ENCODE peak calls at places on chromosomes 13 and 19, in four cellular contexts. N, I, B and Y are unnamed samples.
A peak's percentile ranks its signal among the peaks of the same experiment; 100 is the strongest.

GRCh38 chr13:94550030-94550738 is 45.8 kb downstream of the TGDS start:
- DNase-seq in N (peak; percentile 21), I (peak; percentile 29), B (no peak), Y (no peak)

GRCh38 chr13:42136518-42136917 is 88.1 kb downstream of the DGKH start:
- DNase-seq in N (no peak), I (no peak), B (no peak), Y (no peak)

GRCh38 chr13:29934531-29935308 is 84.3 kb upstream of the UBL3 start:
- DNase-seq in N (no peak), I (no peak), B (no peak), Y (no peak)

GRCh38 chr13:112851107-112852046 is 117.6 kb upstream of the MCF2L start:
- DNase-seq in N (no peak), I (no peak), B (no peak), Y (no peak)

GRCh38 chr19:18612772-18613588 is at the start of gene TMEM59L:
- DNase-seq in N (no peak), I (no peak), B (peak; percentile 95), Y (peak; percentile 60)

GRCh38 chr19:800360-801029 is 3.2 kb downstream of the PTBP1 start:
- DNase-seq in N (peak; percentile 70), I (peak; percentile 58), B (peak; percentile 47), Y (no peak)

GRCh38 chr19:19226663-19227062 is 14.9 kb downstream of the NCAN start:
- DNase-seq in N (no peak), I (no peak), B (no peak), Y (no peak)

GRCh38 chr13:93339550-93339949 is 112.9 kb downstream of the GPC6 start:
- DNase-seq in N (no peak), I (no peak), B (no peak), Y (no peak)

GRCh38 chr19:48726573-48726972 is 7.0 kb upstream of the MAMSTR start:
- DNase-seq in N (no peak), I (no peak), B (no peak), Y (no peak)

GRCh38 chr13:23069571-23069970 is 111.2 kb upstream of the SGCG start:
- DNase-seq in N (no peak), I (no peak), B (no peak), Y (no peak)

GRCh38 chr19:19652482-19653295 is 9.2 kb upstream of the GMIP start:
- DNase-seq in N (no peak), I (no peak), B (peak; percentile 25), Y (no peak)

GRCh38 chr13:101523154-101523669 is 70.7 kb downstream of the ITGBL1 start:
- DNase-seq in N (no peak), I (no peak), B (no peak), Y (no peak)

GRCh38 chr13:45325806-45326205 is 15.2 kb downstream of the TPT1 start:
- DNase-seq in N (peak; percentile 62), I (no peak), B (no peak), Y (no peak)

GRCh38 chr13:34155931-34156607 is 338.1 kb downstream of the RFC3 start:
- DNase-seq in N (no peak), I (no peak), B (no peak), Y (no peak)

GRCh38 chr13:34258646-34259386 is 440.9 kb downstream of the RFC3 start:
- DNase-seq in N (no peak), I (no peak), B (peak; percentile 65), Y (no peak)

GRCh38 chr13:43284162-43284561 is 260.8 kb downstream of the DNAJC15 start:
- DNase-seq in N (no peak), I (no peak), B (no peak), Y (no peak)

GRCh38 chr19:38145627-38146026 is 78.4 kb downstream of the DPF1 start:
- DNase-seq in N (no peak), I (no peak), B (no peak), Y (no peak)

GRCh38 chr13:43730642-43731041 is 56.1 kb downstream of the ENOX1 start:
- DNase-seq in N (no peak), I (no peak), B (no peak), Y (no peak)

GRCh38 chr13:114140909-114141255 is 8.5 kb upstream of the RASA3 start:
- DNase-seq in N (no peak), I (no peak), B (no peak), Y (peak; percentile 7)

GRCh38 chr19:50325310-50326100 is 3.7 kb downstream of the KCNC3 start:
- DNase-seq in N (peak; percentile 84), I (peak; percentile 90), B (peak; percentile 100), Y (peak; percentile 97)

GRCh38 chr13:43522788-43523187 is 264.0 kb downstream of the ENOX1 start:
- DNase-seq in N (no peak), I (no peak), B (no peak), Y (no peak)

GRCh38 chr19:55119053-55119452 is 1.6 kb upstream of the PPP1R12C start:
- DNase-seq in N (no peak), I (no peak), B (no peak), Y (no peak)

GRCh38 chr19:41323430-41324125 is 13.6 kb downstream of the CCDC97 start:
- DNase-seq in N (peak; percentile 87), I (peak; percentile 92), B (peak; percentile 84), Y (no peak)

GRCh38 chr13:30290812-30291436 is 16.4 kb downstream of the KATNAL1 start:
- DNase-seq in N (no peak), I (no peak), B (no peak), Y (no peak)

GRCh38 chr19:50932018-50932689 is 20.7 kb downstream of the KLK5 start:
- DNase-seq in N (no peak), I (no peak), B (no peak), Y (no peak)

GRCh38 chr13:100506154-100506553 is 82.4 kb downstream of the GGACT start:
- DNase-seq in N (no peak), I (no peak), B (no peak), Y (no peak)

GRCh38 chr19:38836438-38837303 is 5.1 kb upstream of the ECH1 start:
- DNase-seq in N (no peak), I (no peak), B (no peak), Y (no peak)

GRCh38 chr19:31054430-31054829 is 294.8 kb downstream of the TSHZ3 start:
- DNase-seq in N (no peak), I (peak; percentile 38), B (peak; percentile 44), Y (peak; percentile 79)

GRCh38 chr19:50794778-50795664 is 4.8 kb downstream of the ACP4 start:
- DNase-seq in N (no peak), I (peak; percentile 56), B (peak; percentile 57), Y (peak; percentile 36)

GRCh38 chr13:74290324-74290773 is 156.1 kb upstream of the KLF12 start:
- DNase-seq in N (peak; percentile 9), I (no peak), B (peak; percentile 47), Y (peak; percentile 11)

GRCh38 chr19:55165952-55166529 is 372 bp downstream of the DNAAF3 start:
- DNase-seq in N (peak; percentile 85), I (peak; percentile 90), B (peak; percentile 80), Y (peak; percentile 93)

GRCh38 chr13:43664700-43665191 is 122.0 kb downstream of the ENOX1 start:
- DNase-seq in N (no peak), I (no peak), B (no peak), Y (peak; percentile 28)

GRCh38 chr13:49620170-49620621 is 8.1 kb upstream of the ARL11 start:
- DNase-seq in N (no peak), I (no peak), B (no peak), Y (no peak)

GRCh38 chr19:15129856-15130580 is 22.8 kb downstream of the SYDE1 start:
- DNase-seq in N (no peak), I (no peak), B (no peak), Y (no peak)

GRCh38 chr19:33383722-33384292 is 10.3 kb downstream of the CEBPG start:
- DNase-seq in N (no peak), I (no peak), B (no peak), Y (no peak)

GRCh38 chr13:112468069-112468468 is 91.9 kb downstream of the SPACA7 start:
- DNase-seq in N (no peak), I (no peak), B (no peak), Y (no peak)

GRCh38 chr13:99528547-99528946 is 27.3 kb downstream of the TM9SF2 start:
- DNase-seq in N (peak; percentile 17), I (no peak), B (no peak), Y (no peak)

DNA sequence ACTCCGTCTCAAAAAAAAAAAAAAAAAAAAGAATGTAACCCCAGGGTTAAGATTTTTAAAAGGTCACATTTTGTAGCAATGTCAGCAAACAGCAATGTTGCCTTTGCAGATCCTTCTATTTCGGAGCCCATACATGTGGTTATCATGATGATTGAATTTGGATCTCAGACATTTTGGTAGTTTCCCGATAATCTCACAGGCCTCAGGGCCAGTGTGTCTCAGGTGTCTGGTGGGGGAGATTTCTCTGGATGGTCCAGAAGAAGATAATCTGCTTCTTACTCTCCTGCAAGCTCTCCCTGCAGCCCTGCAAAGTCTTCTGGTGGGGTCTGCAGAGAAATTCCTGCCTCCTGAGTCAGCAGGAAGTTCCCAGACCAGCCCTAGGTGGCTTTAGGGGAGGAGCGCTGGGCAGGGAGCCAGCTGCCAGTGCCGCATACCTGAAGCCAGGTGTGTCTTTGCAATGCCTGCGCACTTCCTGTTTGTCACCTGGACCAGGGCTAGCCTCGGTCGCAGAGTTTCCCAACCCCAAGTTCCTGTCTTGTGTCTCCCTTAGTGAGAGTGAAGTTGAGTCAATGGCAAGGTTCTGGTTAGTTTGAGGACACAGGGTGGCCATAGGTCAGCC is 1.4 kb downstream of the SH2D3A start:
- DNase-seq in N (peak; percentile 19), I (no peak), B (no peak), Y (peak; percentile 90)
- TF ChIP-seq FOXJ3 in N (no peak), I (no peak), B (no peak), Y (no peak)

GRCh38 chr19:3360494-3361383 is 5.6 kb upstream of the NFIC start:
- DNase-seq in N (no peak), I (peak; percentile 85), B (peak; percentile 83), Y (no peak)
- TF ChIP-seq FOXJ3 in N (no peak), I (no peak), B (no peak), Y (no peak)

DNA sequence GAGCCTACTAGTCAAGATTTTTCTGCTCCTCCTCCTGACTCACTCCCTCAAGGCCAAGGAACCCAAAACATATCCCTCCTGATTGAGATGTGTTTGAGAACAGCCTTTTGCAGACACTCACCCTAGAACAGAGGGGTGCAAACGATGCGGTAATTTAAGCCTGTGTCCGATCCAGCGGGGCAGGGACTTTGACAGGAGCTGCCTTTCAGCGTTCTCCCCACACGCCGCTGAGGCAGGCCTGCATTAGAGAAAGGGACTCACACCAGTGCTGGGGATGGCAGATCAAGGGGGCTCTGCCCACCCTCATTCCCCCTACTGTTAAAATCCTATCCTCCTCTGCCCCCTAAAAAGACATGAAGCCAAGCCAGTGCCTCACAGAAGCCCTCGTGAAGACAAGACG is 70.5 kb downstream of the CCDC70 start:
- DNase-seq in N (no peak), I (no peak), B (no peak), Y (no peak)
- TF ChIP-seq FOXJ3 in N (no peak), I (no peak), B (no peak), Y (no peak)

DNA sequence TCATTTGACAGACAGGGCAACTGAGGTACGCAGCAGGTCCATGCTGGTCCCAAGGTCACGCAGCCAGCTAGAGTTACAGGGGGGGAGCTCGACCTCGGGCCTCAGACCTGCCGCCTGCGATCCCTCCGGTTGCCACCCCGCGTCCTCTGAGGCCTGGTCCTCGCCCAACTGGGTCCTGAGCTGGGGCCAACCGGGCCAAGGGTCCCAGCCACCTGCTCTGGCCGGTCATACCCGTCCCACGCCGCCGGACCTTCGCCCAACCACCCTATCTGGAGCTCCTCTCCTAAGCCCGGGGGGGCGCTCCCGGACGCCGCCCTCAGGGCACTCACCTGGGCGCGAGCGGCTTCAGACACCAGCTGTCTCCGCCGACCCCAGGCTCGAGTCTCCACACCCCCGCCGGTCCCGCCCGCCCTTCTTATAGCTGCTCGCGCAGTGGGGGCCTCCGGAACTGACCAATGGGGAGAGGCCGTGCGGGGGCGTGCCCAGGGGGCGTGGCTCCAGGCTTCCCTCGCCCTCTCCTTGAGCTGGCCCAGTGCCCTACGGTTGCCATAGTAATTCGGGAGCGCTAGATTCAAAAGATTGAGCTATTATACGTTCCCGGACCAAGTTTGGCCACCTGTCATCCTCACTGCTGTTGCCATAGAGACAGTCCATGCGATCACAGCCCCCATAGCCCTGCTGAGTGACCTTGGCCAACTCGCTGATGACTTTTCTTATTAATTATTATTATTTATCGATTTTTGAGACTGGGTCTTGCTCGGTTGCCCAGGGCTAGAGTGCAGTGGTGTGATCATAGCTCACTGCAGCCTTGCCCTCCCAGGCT is at the start of gene PLIN5:
- DNase-seq in N (peak; percentile 80), I (peak; percentile 95), B (peak; percentile 98), Y (peak; percentile 97)
- TF ChIP-seq FOXJ3 in N (no peak), I (no peak), B (no peak), Y (no peak)